ENCODE peak calls at places on chromosomes 13 and 19, in eight cellular contexts. F, A, X, V, D, I, R and K are unnamed samples.

GRCh38 chr13:24890256-24890655 is 126.3 kb downstream of the RNF17 start:
- DNase-seq in F (no peak), A (no peak), X (no peak), V (no peak), D (no peak), I (no peak), R (no peak), K (no peak)

GRCh38 chr13:47798906-47799305 is 202.2 kb downstream of the SUCLA2 start:
- DNase-seq in F (no peak), A (no peak), X (peak; percentile 24), V (no peak), D (no peak), I (no peak), R (no peak), K (no peak)

GRCh38 chr19:50537769-50538230 is 24.1 kb upstream of the ASPDH start:
- DNase-seq in F (no peak), A (peak; percentile 64), X (peak; percentile 85), V (peak; percentile 42), D (peak; percentile 80), I (peak; percentile 99), R (peak; percentile 83), K (peak; percentile 92)

GRCh38 chr13:97946951-97947588 is 6.4 kb upstream of the IPO5 start:
- DNase-seq in F (no peak), A (no peak), X (peak; percentile 89), V (no peak), D (no peak), I (peak; percentile 91), R (no peak), K (no peak)

GRCh38 chr13:113002206-113002821 is 33.3 kb downstream of the MCF2L start:
- DNase-seq in F (no peak), A (peak; percentile 35), X (no peak), V (no peak), D (no peak), I (no peak), R (no peak), K (peak; percentile 76)

GRCh38 chr19:36215276-36216171 is 618 bp downstream of the ZNF146 start:
- DNase-seq in F (no peak), A (no peak), X (peak; percentile 50), V (no peak), D (no peak), I (peak; percentile 27), R (no peak), K (peak; percentile 17)

GRCh38 chr19:33302974-33303790 is 848 bp upstream of the CEBPA start:
- DNase-seq in F (no peak), A (peak; percentile 73), X (peak; percentile 15), V (no peak), D (peak; percentile 70), I (peak; percentile 96), R (no peak), K (peak; percentile 74)

GRCh38 chr13:99495478-99496321 is 5.6 kb upstream of the TM9SF2 start:
- DNase-seq in F (no peak), A (no peak), X (no peak), V (no peak), D (no peak), I (no peak), R (no peak), K (no peak)

GRCh38 chr13:113846639-113847318 is 17.1 kb downstream of the GAS6 start:
- DNase-seq in F (no peak), A (peak; percentile 9), X (no peak), V (peak; percentile 45), D (peak; percentile 53), I (peak; percentile 56), R (peak; percentile 57), K (no peak)

GRCh38 chr13:50598338-50598737 is 245.2 kb downstream of the DLEU7 start:
- DNase-seq in F (no peak), A (no peak), X (no peak), V (no peak), D (no peak), I (no peak), R (no peak), K (no peak)

GRCh38 chr13:109859898-109860297 is 73.5 kb upstream of the IRS2 start:
- DNase-seq in F (no peak), A (no peak), X (no peak), V (no peak), D (no peak), I (no peak), R (no peak), K (no peak)

GRCh38 chr13:60143775-60144174 is 20.0 kb downstream of the DIAPH3 start:
- DNase-seq in F (no peak), A (no peak), X (no peak), V (no peak), D (no peak), I (no peak), R (no peak), K (no peak)

GRCh38 chr19:1857648-1858326 is 5.6 kb downstream of the KLF16 start:
- DNase-seq in F (no peak), A (peak; percentile 12), X (no peak), V (no peak), D (peak; percentile 63), I (no peak), R (peak; percentile 66), K (no peak)

GRCh38 chr13:32203736-32204135 is 111.4 kb downstream of the ZAR1L start:
- DNase-seq in F (no peak), A (no peak), X (no peak), V (no peak), D (no peak), I (no peak), R (no peak), K (no peak)

GRCh38 chr13:101747039-101747438 is 294.6 kb downstream of the ITGBL1 start:
- DNase-seq in F (no peak), A (no peak), X (no peak), V (no peak), D (no peak), I (no peak), R (no peak), K (no peak)

GRCh38 chr13:97766749-97767148 is 186.7 kb upstream of the IPO5 start:
- DNase-seq in F (no peak), A (no peak), X (no peak), V (no peak), D (no peak), I (no peak), R (no peak), K (no peak)

GRCh38 chr19:38734426-38735256 is 9.6 kb downstream of the CAPN12 start:
- DNase-seq in F (no peak), A (peak; percentile 35), X (no peak), V (peak; percentile 45), D (peak; percentile 58), I (peak; percentile 94), R (peak; percentile 68), K (no peak)

DNA sequence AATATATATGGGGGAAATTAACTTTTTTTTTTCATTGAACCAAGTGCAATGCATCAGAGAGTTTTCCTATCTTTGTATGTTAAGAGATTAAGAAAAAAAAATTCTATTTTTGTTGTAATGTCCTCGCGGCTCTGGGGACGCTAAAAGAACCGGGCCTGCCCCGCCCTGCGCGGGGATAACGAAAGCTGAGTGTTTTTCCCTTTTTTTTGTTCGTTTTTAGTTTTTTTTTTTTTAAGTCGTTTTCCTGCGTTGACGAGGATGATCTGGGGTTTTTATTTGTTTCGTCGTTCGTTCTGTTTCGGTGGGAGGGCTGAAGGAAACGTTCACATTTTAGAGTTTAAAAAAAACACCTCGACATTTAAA is 5.7 kb downstream of the LYL1 start:
- DNase-seq in F (no peak), A (no peak), X (no peak), V (no peak), D (no peak), I (peak; percentile 78), R (no peak), K (no peak)
- H3K4me3 ChIP-seq in F (no peak overlapping the region), A (no peak overlapping the region), X (no peak overlapping the region), V (no peak overlapping the region), D (no peak overlapping the region), I (no peak overlapping the region), R (peak overlapping the region; percentile 46), K (no peak overlapping the region)

DNA sequence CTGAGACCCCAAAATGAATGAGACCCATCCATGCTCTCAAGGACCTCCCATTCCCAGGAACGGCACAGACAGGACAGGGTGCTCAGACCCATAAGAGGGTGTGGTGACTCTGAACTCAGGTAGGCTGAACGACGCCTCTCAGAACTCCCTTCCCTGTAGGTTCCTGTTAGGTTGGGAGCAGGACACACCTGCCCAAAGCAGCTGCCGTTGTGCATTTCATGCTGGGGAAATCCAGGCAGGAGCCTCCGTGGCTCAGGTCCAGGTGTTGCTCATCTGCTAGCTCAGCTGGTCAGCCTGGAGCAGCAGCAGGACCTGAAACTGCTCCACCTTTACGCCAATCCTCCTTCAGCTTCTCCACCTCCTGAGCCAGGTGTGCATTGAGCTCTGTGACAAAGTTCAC is 19.1 kb upstream of the TEX101 start:
- DNase-seq in F (no peak), A (no peak), X (no peak), V (no peak), D (no peak), I (no peak), R (no peak), K (no peak)
- H3K27me3 ChIP-seq in F (no peaks in the 10 kb centered on the region), A (no peaks in the 10 kb centered on the region), X (no peaks in the 10 kb centered on the region), V (no peaks in the 10 kb centered on the region), D (no peaks in the 10 kb centered on the region), I (peaks cover 10% of the 10 kb centered on the region), R (peaks cover 2% of the 10 kb centered on the region), K (no peaks in the 10 kb centered on the region)

DNA sequence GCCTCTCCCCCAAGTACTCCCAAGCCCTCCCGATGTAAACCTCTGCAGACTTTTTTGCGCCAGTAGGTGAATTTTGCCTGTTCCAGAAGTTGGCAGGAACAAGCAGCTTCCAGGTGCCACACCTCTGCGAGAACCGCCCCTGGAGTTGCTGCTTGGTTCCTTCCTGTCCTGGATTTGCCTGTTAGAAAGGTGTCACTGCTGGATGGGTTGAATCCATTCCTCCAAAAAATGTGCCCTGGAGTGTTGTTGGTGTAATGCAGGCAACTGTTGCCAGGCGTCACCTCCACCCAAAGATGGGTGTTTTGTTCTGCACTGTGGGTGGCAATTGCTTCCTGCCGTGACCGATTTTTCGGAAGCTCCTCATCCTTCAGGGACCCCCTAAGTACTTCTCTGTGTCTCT is 5.7 kb downstream of the PGPEP1 start:
- DNase-seq in F (no peak), A (no peak), X (no peak), V (no peak), D (no peak), I (peak; percentile 53), R (no peak), K (no peak)
- TF ChIP-seq CTCF in F (no peak), A (no peak), X (no peak), V (no peak), D (no peak), I (no peak), R (no peak), K (peak; percentile 2)

GRCh38 chr13:29887030-29887557 is 36.7 kb upstream of the UBL3 start:
- DNase-seq in F (no peak), A (no peak), X (no peak), V (no peak), D (no peak), I (no peak), R (no peak), K (no peak)

GRCh38 chr13:29886446-29886845 is 36.0 kb upstream of the UBL3 start:
- DNase-seq in F (no peak), A (no peak), X (no peak), V (peak; percentile 45), D (no peak), I (no peak), R (no peak), K (no peak)

GRCh38 chr13:29887651-29888050 is 37.2 kb upstream of the UBL3 start:
- DNase-seq in F (no peak), A (no peak), X (no peak), V (no peak), D (no peak), I (no peak), R (no peak), K (no peak)

GRCh38 chr13:29885967-29886366 is 35.5 kb upstream of the UBL3 start:
- DNase-seq in F (no peak), A (no peak), X (no peak), V (no peak), D (no peak), I (no peak), R (no peak), K (no peak)

GRCh38 chr13:29888306-29888705 is 37.9 kb upstream of the UBL3 start:
- DNase-seq in F (no peak), A (no peak), X (no peak), V (no peak), D (no peak), I (no peak), R (no peak), K (no peak)
- H3K4me3 ChIP-seq in F (no peak overlapping the region), A (no peak overlapping the region), X (no peak overlapping the region), V (no peak overlapping the region), D (no peak overlapping the region), I (no peak overlapping the region), R (no peak overlapping the region), K (no peak overlapping the region)